ENCODE peak calls at places on chromosomes 6 and 20, in four cellular contexts. F, Y, H and S are unnamed samples.

GRCh38 chr20:51380401-51381385 is 161.8 kb downstream of the NFATC2 start:
- DNase-seq in F (peak; percentile 16), Y (no peak), H (no peak), S (no peak)

GRCh38 chr20:10113746-10114145 is 79.0 kb downstream of the ANKEF1 start:
- DNase-seq in F (no peak), Y (no peak), H (no peak), S (no peak)

GRCh38 chr6:142728910-142729481 is 216.0 kb downstream of the HIVEP2 start:
- DNase-seq in F (no peak), Y (no peak), H (no peak), S (peak; percentile 92)

GRCh38 chr20:575230-575629 is 31.6 kb upstream of the CSNK2A1 start:
- DNase-seq in F (no peak), Y (no peak), H (no peak), S (no peak)

GRCh38 chr6:151757506-151757955 is 50.0 kb upstream of the ESR1 start:
- DNase-seq in F (peak; percentile 30), Y (no peak), H (peak; percentile 15), S (no peak)

GRCh38 chr6:102488729-102489128 is 1095.2 kb downstream of the GRIK2 start:
- DNase-seq in F (no peak), Y (no peak), H (no peak), S (no peak)

GRCh38 chr20:47529840-47530239 is 28.2 kb downstream of the NCOA3 start:
- DNase-seq in F (no peak), Y (no peak), H (no peak), S (peak; percentile 32)

GRCh38 chr20:13929836-13930235 is 60.6 kb downstream of the SEL1L2 start:
- DNase-seq in F (no peak), Y (no peak), H (no peak), S (no peak)

GRCh38 chr6:157019115-157019628 is 242.0 kb downstream of the ARID1B start:
- DNase-seq in F (no peak), Y (no peak), H (no peak), S (no peak)

GRCh38 chr20:57724610-57725405 is 15.0 kb upstream of the PMEPA1 start:
- DNase-seq in F (no peak), Y (no peak), H (no peak), S (no peak)

GRCh38 chr6:44001318-44001868 is 125.9 kb downstream of the MRPL14 start:
- DNase-seq in F (no peak), Y (no peak), H (peak; percentile 12), S (no peak)

GRCh38 chr6:41185991-41186675 is 14.8 kb downstream of the TREML2 start:
- DNase-seq in F (no peak), Y (no peak), H (no peak), S (no peak)

GRCh38 chr6:36701401-36701991 is 3.9 kb downstream of the RAB44 start:
- DNase-seq in F (no peak), Y (no peak), H (no peak), S (no peak)

GRCh38 chr6:423062-423798 is 31.7 kb downstream of the IRF4 start:
- DNase-seq in F (no peak), Y (no peak), H (no peak), S (no peak)

GRCh38 chr20:22001886-22002285 is 296.4 kb downstream of the PAX1 start:
- DNase-seq in F (no peak), Y (no peak), H (no peak), S (no peak)

GRCh38 chr6:45419574-45420082 is 41.9 kb upstream of the SUPT3H start:
- DNase-seq in F (peak; percentile 56), Y (no peak), H (peak; percentile 71), S (no peak)

GRCh38 chr6:116969211-116969863 is 92.3 kb downstream of the RFX6 start:
- DNase-seq in F (peak; percentile 7), Y (peak; percentile 22), H (no peak), S (peak; percentile 28)

GRCh38 chr20:53070224-53070623 is 98.1 kb downstream of the TSHZ2 start:
- DNase-seq in F (no peak), Y (no peak), H (no peak), S (no peak)

GRCh38 chr6:75526502-75527127 is 33.0 kb upstream of the FILIP1 start:
- DNase-seq in F (peak; percentile 65), Y (peak; percentile 62), H (peak; percentile 9), S (peak; percentile 66)

GRCh38 chr6:53241936-53242335 is 93.3 kb upstream of the GCM1 start:
- DNase-seq in F (no peak), Y (no peak), H (no peak), S (no peak)

GRCh38 chr6:53938810-53939209 is 144.0 kb downstream of the LRRC1 start:
- DNase-seq in F (no peak), Y (no peak), H (no peak), S (no peak)

GRCh38 chr20:7828437-7828836 is 111.8 kb downstream of the HAO1 start:
- DNase-seq in F (no peak), Y (no peak), H (no peak), S (no peak)

GRCh38 chr6:154605207-154605877 is 94.9 kb upstream of the CNKSR3 start:
- DNase-seq in F (no peak), Y (no peak), H (peak; percentile 3), S (no peak)

GRCh38 chr6:149852180-149852579 is 12.0 kb downstream of the LRP11 start:
- DNase-seq in F (peak; percentile 3), Y (no peak), H (no peak), S (no peak)

GRCh38 chr6:116278853-116279231 is 888 bp downstream of the TSPYL1 start:
- DNase-seq in F (no peak), Y (no peak), H (no peak), S (no peak)